ENCODE peak calls at places on chromosomes 5 and 9, in six cellular contexts. One of them, this sample, is unnamed.

GRCh38 chr9:127519301-127520166 is 68.2 kb downstream of the LRSAM1 start:
- DNase-seq in fibroblast of the aortic adventitia: peak; percentile 96
- DNase-seq in activated CD8-positive, alpha-beta memory T cell treated with anti-CD3 and anti-CD28 coated beads for 48 hours: no peak
- DNase-seq in lung microvascular endothelial cell: peak; percentile 85
- DNase-seq in ovary: peak; percentile 46
- DNase-seq in iPS-NIHi11: no peak
- DNase-seq in this sample: peak; percentile 79

GRCh38 chr5:158236511-158237335 is 377.8 kb upstream of the CLINT1 start:
- DNase-seq in ovary: no peak
- DNase-seq in lung microvascular endothelial cell: no peak
- DNase-seq in activated CD8-positive, alpha-beta memory T cell treated with anti-CD3 and anti-CD28 coated beads for 48 hours: no peak
- DNase-seq in iPS-NIHi11: no peak
- DNase-seq in fibroblast of the aortic adventitia: no peak
- DNase-seq in this sample: no peak

GRCh38 chr9:134243778-134244467 is 79.6 kb upstream of the RNU6ATAC start:
- DNase-seq in ovary: no peak
- DNase-seq in fibroblast of the aortic adventitia: no peak
- DNase-seq in lung microvascular endothelial cell: no peak
- DNase-seq in activated CD8-positive, alpha-beta memory T cell treated with anti-CD3 and anti-CD28 coated beads for 48 hours: no peak
- DNase-seq in iPS-NIHi11: no peak
- DNase-seq in this sample: no peak

GRCh38 chr9:29322240-29322639 is 1749.0 kb upstream of the C9orf72 start:
- DNase-seq in fibroblast of the aortic adventitia: peak; percentile 25
- DNase-seq in lung microvascular endothelial cell: no peak
- DNase-seq in ovary: no peak
- DNase-seq in activated CD8-positive, alpha-beta memory T cell treated with anti-CD3 and anti-CD28 coated beads for 48 hours: no peak
- DNase-seq in iPS-NIHi11: no peak
- DNase-seq in this sample: no peak

GRCh38 chr5:179294891-179295777 is 50.1 kb downstream of the ADAMTS2 start:
- DNase-seq in ovary: no peak
- DNase-seq in lung microvascular endothelial cell: no peak
- DNase-seq in activated CD8-positive, alpha-beta memory T cell treated with anti-CD3 and anti-CD28 coated beads for 48 hours: no peak
- DNase-seq in iPS-NIHi11: no peak
- DNase-seq in fibroblast of the aortic adventitia: peak; percentile 87
- DNase-seq in this sample: peak; percentile 71

GRCh38 chr5:97267767-97268166 is 84.7 kb upstream of the RIOK2 start:
- DNase-seq in ovary: no peak
- DNase-seq in iPS-NIHi11: no peak
- DNase-seq in lung microvascular endothelial cell: no peak
- DNase-seq in fibroblast of the aortic adventitia: no peak
- DNase-seq in activated CD8-positive, alpha-beta memory T cell treated with anti-CD3 and anti-CD28 coated beads for 48 hours: no peak
- DNase-seq in this sample: no peak

GRCh38 chr9:114055061-114055460 is 23.0 kb downstream of the AMBP start:
- DNase-seq in iPS-NIHi11: no peak
- DNase-seq in activated CD8-positive, alpha-beta memory T cell treated with anti-CD3 and anti-CD28 coated beads for 48 hours: no peak
- DNase-seq in lung microvascular endothelial cell: no peak
- DNase-seq in ovary: no peak
- DNase-seq in fibroblast of the aortic adventitia: no peak
- DNase-seq in this sample: no peak

GRCh38 chr9:112248722-112249121 is 73.6 kb upstream of the SUSD1 start:
- DNase-seq in lung microvascular endothelial cell: no peak
- DNase-seq in activated CD8-positive, alpha-beta memory T cell treated with anti-CD3 and anti-CD28 coated beads for 48 hours: no peak
- DNase-seq in ovary: no peak
- DNase-seq in iPS-NIHi11: no peak
- DNase-seq in fibroblast of the aortic adventitia: peak; percentile 47
- DNase-seq in this sample: peak; percentile 19

GRCh38 chr9:33245341-33245740 is 5.4 kb downstream of the SPINK4 start:
- DNase-seq in iPS-NIHi11: no peak
- DNase-seq in fibroblast of the aortic adventitia: no peak
- DNase-seq in ovary: no peak
- DNase-seq in activated CD8-positive, alpha-beta memory T cell treated with anti-CD3 and anti-CD28 coated beads for 48 hours: no peak
- DNase-seq in lung microvascular endothelial cell: no peak
- DNase-seq in this sample: no peak

GRCh38 chr5:180119031-180119885 is 47.7 kb upstream of the RNF130 start:
- DNase-seq in ovary: no peak
- DNase-seq in activated CD8-positive, alpha-beta memory T cell treated with anti-CD3 and anti-CD28 coated beads for 48 hours: no peak
- DNase-seq in iPS-NIHi11: no peak
- DNase-seq in lung microvascular endothelial cell: no peak
- DNase-seq in fibroblast of the aortic adventitia: no peak
- DNase-seq in this sample: no peak

GRCh38 chr9:21688108-21689102 is 114.0 kb upstream of the MTAP start:
- DNase-seq in lung microvascular endothelial cell: peak; percentile 90
- DNase-seq in activated CD8-positive, alpha-beta memory T cell treated with anti-CD3 and anti-CD28 coated beads for 48 hours: no peak
- DNase-seq in fibroblast of the aortic adventitia: peak; percentile 96
- DNase-seq in iPS-NIHi11: no peak
- DNase-seq in ovary: no peak
- DNase-seq in this sample: peak; percentile 89

GRCh38 chr5:78896128-78896527 is 89.0 kb downstream of the ARSB start:
- DNase-seq in iPS-NIHi11: no peak
- DNase-seq in fibroblast of the aortic adventitia: peak; percentile 71
- DNase-seq in lung microvascular endothelial cell: no peak
- DNase-seq in ovary: no peak
- DNase-seq in activated CD8-positive, alpha-beta memory T cell treated with anti-CD3 and anti-CD28 coated beads for 48 hours: no peak
- DNase-seq in this sample: no peak

GRCh38 chr5:142715291-142715690 is 29.4 kb upstream of the FGF1 start:
- DNase-seq in activated CD8-positive, alpha-beta memory T cell treated with anti-CD3 and anti-CD28 coated beads for 48 hours: no peak
- DNase-seq in fibroblast of the aortic adventitia: no peak
- DNase-seq in ovary: no peak
- DNase-seq in lung microvascular endothelial cell: no peak
- DNase-seq in iPS-NIHi11: no peak
- DNase-seq in this sample: no peak

GRCh38 chr5:139925650-139926640 is 117.2 kb downstream of the NRG2 start:
- DNase-seq in lung microvascular endothelial cell: no peak
- DNase-seq in ovary: no peak
- DNase-seq in activated CD8-positive, alpha-beta memory T cell treated with anti-CD3 and anti-CD28 coated beads for 48 hours: no peak
- DNase-seq in fibroblast of the aortic adventitia: peak; percentile 4
- DNase-seq in iPS-NIHi11: no peak
- DNase-seq in this sample: no peak

GRCh38 chr9:91664669-91665068 is 241.0 kb upstream of the NFIL3 start:
- DNase-seq in iPS-NIHi11: no peak
- DNase-seq in fibroblast of the aortic adventitia: no peak
- DNase-seq in activated CD8-positive, alpha-beta memory T cell treated with anti-CD3 and anti-CD28 coated beads for 48 hours: no peak
- DNase-seq in ovary: no peak
- DNase-seq in lung microvascular endothelial cell: no peak
- DNase-seq in this sample: no peak

GRCh38 chr5:179504600-179505396 is 45.6 kb upstream of the RUFY1 start:
- DNase-seq in lung microvascular endothelial cell: no peak
- DNase-seq in activated CD8-positive, alpha-beta memory T cell treated with anti-CD3 and anti-CD28 coated beads for 48 hours: no peak
- DNase-seq in iPS-NIHi11: no peak
- DNase-seq in ovary: no peak
- DNase-seq in fibroblast of the aortic adventitia: no peak
- DNase-seq in this sample: no peak

GRCh38 chr9:121674952-121675351 is 23.5 kb downstream of the DAB2IP start:
- DNase-seq in fibroblast of the aortic adventitia: no peak
- DNase-seq in ovary: no peak
- DNase-seq in iPS-NIHi11: no peak
- DNase-seq in activated CD8-positive, alpha-beta memory T cell treated with anti-CD3 and anti-CD28 coated beads for 48 hours: no peak
- DNase-seq in lung microvascular endothelial cell: no peak
- DNase-seq in this sample: no peak

GRCh38 chr5:164383662-164384061 is 878.2 kb downstream of the MAT2B start:
- DNase-seq in activated CD8-positive, alpha-beta memory T cell treated with anti-CD3 and anti-CD28 coated beads for 48 hours: no peak
- DNase-seq in iPS-NIHi11: no peak
- DNase-seq in lung microvascular endothelial cell: no peak
- DNase-seq in ovary: no peak
- DNase-seq in fibroblast of the aortic adventitia: no peak
- DNase-seq in this sample: no peak

GRCh38 chr5:173853370-173854131 is 34.6 kb upstream of the CPEB4 start:
- DNase-seq in iPS-NIHi11: no peak
- DNase-seq in lung microvascular endothelial cell: no peak
- DNase-seq in fibroblast of the aortic adventitia: no peak
- DNase-seq in activated CD8-positive, alpha-beta memory T cell treated with anti-CD3 and anti-CD28 coated beads for 48 hours: no peak
- DNase-seq in ovary: no peak
- DNase-seq in this sample: no peak

GRCh38 chr5:177446184-177447065 is at the start of gene PRR7:
- DNase-seq in activated CD8-positive, alpha-beta memory T cell treated with anti-CD3 and anti-CD28 coated beads for 48 hours: no peak
- DNase-seq in lung microvascular endothelial cell: peak; percentile 80
- DNase-seq in fibroblast of the aortic adventitia: peak; percentile 39
- DNase-seq in ovary: peak; percentile 73
- DNase-seq in iPS-NIHi11: peak; percentile 91
- DNase-seq in this sample: no peak

GRCh38 chr9:88106492-88106891 is 31.8 kb downstream of the SPATA31C2 start:
- DNase-seq in ovary: peak; percentile 28
- DNase-seq in fibroblast of the aortic adventitia: peak; percentile 64
- DNase-seq in lung microvascular endothelial cell: peak; percentile 3
- DNase-seq in iPS-NIHi11: peak; percentile 32
- DNase-seq in activated CD8-positive, alpha-beta memory T cell treated with anti-CD3 and anti-CD28 coated beads for 48 hours: no peak
- DNase-seq in this sample: peak; percentile 18

GRCh38 chr5:132369471-132370240 is at the start of gene SLC22A5:
- DNase-seq in lung microvascular endothelial cell: peak; percentile 62
- DNase-seq in iPS-NIHi11: peak; percentile 92
- DNase-seq in fibroblast of the aortic adventitia: peak; percentile 30
- DNase-seq in activated CD8-positive, alpha-beta memory T cell treated with anti-CD3 and anti-CD28 coated beads for 48 hours: peak; percentile 48
- DNase-seq in ovary: peak; percentile 75
- DNase-seq in this sample: no peak

GRCh38 chr9:132622144-132622543 is 39.7 kb downstream of the BARHL1 start:
- DNase-seq in activated CD8-positive, alpha-beta memory T cell treated with anti-CD3 and anti-CD28 coated beads for 48 hours: no peak
- DNase-seq in iPS-NIHi11: no peak
- DNase-seq in ovary: no peak
- DNase-seq in lung microvascular endothelial cell: no peak
- DNase-seq in fibroblast of the aortic adventitia: peak; percentile 2
- DNase-seq in this sample: no peak

GRCh38 chr9:136808781-136809158 is 1.0 kb downstream of the RABL6 start:
- DNase-seq in iPS-NIHi11: no peak
- DNase-seq in fibroblast of the aortic adventitia: peak; percentile 51
- DNase-seq in lung microvascular endothelial cell: no peak
- DNase-seq in activated CD8-positive, alpha-beta memory T cell treated with anti-CD3 and anti-CD28 coated beads for 48 hours: no peak
- DNase-seq in ovary: no peak
- DNase-seq in this sample: no peak

GRCh38 chr9:22175972-22176545 is 167.0 kb upstream of the CDKN2B start:
- DNase-seq in ovary: no peak
- DNase-seq in fibroblast of the aortic adventitia: no peak
- DNase-seq in activated CD8-positive, alpha-beta memory T cell treated with anti-CD3 and anti-CD28 coated beads for 48 hours: no peak
- DNase-seq in iPS-NIHi11: no peak
- DNase-seq in lung microvascular endothelial cell: no peak
- DNase-seq in this sample: no peak

GRCh38 chr5:107352576-107352975 is 318.2 kb downstream of the EFNA5 start:
- DNase-seq in activated CD8-positive, alpha-beta memory T cell treated with anti-CD3 and anti-CD28 coated beads for 48 hours: no peak
- DNase-seq in lung microvascular endothelial cell: no peak
- DNase-seq in iPS-NIHi11: no peak
- DNase-seq in ovary: no peak
- DNase-seq in fibroblast of the aortic adventitia: no peak
- DNase-seq in this sample: no peak

GRCh38 chr5:147628054-147628895 is 118.4 kb upstream of the DPYSL3 start:
- DNase-seq in ovary: peak; percentile 44
- DNase-seq in activated CD8-positive, alpha-beta memory T cell treated with anti-CD3 and anti-CD28 coated beads for 48 hours: peak; percentile 11
- DNase-seq in lung microvascular endothelial cell: peak; percentile 75
- DNase-seq in iPS-NIHi11: peak; percentile 69
- DNase-seq in fibroblast of the aortic adventitia: peak; percentile 71
- DNase-seq in this sample: peak; percentile 9

GRCh38 chr9:4131946-4132345 is 167.9 kb downstream of the GLIS3 start:
- DNase-seq in ovary: no peak
- DNase-seq in fibroblast of the aortic adventitia: no peak
- DNase-seq in activated CD8-positive, alpha-beta memory T cell treated with anti-CD3 and anti-CD28 coated beads for 48 hours: no peak
- DNase-seq in lung microvascular endothelial cell: no peak
- DNase-seq in iPS-NIHi11: no peak
- DNase-seq in this sample: no peak

GRCh38 chr9:137744632-137745183 is 125.9 kb downstream of the EHMT1 start:
- DNase-seq in lung microvascular endothelial cell: no peak
- DNase-seq in fibroblast of the aortic adventitia: no peak
- DNase-seq in ovary: no peak
- DNase-seq in iPS-NIHi11: no peak
- DNase-seq in activated CD8-positive, alpha-beta memory T cell treated with anti-CD3 and anti-CD28 coated beads for 48 hours: no peak
- DNase-seq in this sample: no peak

GRCh38 chr9:125161284-125161918 is 18.1 kb upstream of the SCAI start:
- DNase-seq in activated CD8-positive, alpha-beta memory T cell treated with anti-CD3 and anti-CD28 coated beads for 48 hours: no peak
- DNase-seq in fibroblast of the aortic adventitia: peak; percentile 84
- DNase-seq in lung microvascular endothelial cell: no peak
- DNase-seq in ovary: no peak
- DNase-seq in iPS-NIHi11: no peak
- DNase-seq in this sample: no peak